ENCODE peak calls at places on chromosomes 7 and 10, in five cellular contexts. Q is foreskin fibroblast, Y is cardiac muscle cell, P is Panc1, C is stomach. X is an unnamed sample.

GRCh38 chr10:30676319-30676718 is 46.8 kb upstream of the LYZL2 start:
- DNase-seq in P (no peak), Y (no peak), Q (no peak), C (no peak), X (no peak)

GRCh38 chr10:122277737-122278136 is 6.6 kb downstream of the BTBD16 start:
- DNase-seq in Y (no peak), Q (no peak), P (no peak), C (no peak), X (no peak)

GRCh38 chr7:95867309-95867708 is 95.0 kb downstream of the DYNC1I1 start:
- DNase-seq in C (no peak), Y (no peak), P (no peak), Q (no peak), X (no peak)

GRCh38 chr10:69506834-69507643 is 55.8 kb downstream of the TSPAN15 start:
- DNase-seq in Q (no peak), C (no peak), P (no peak), Y (no peak), X (no peak)

GRCh38 chr10:85224366-85224960 is 896.1 kb downstream of the CCSER2 start:
- DNase-seq in Q (no peak), C (no peak), Y (no peak), P (no peak), X (no peak)

GRCh38 chr7:102120666-102121065 is 166.0 kb upstream of the SH2B2 start:
- DNase-seq in C (no peak), Y (no peak), Q (no peak), P (no peak), X (no peak)

GRCh38 chr7:131011437-131011752 is 277.4 kb upstream of the KLF14 start:
- DNase-seq in Q (no peak), C (no peak), Y (no peak), P (no peak), X (no peak)

GRCh38 chr10:117424789-117425649 is 49.8 kb upstream of the PDZD8 start:
- DNase-seq in Q (no peak), Y (no peak), C (no peak), P (no peak), X (no peak)

GRCh38 chr7:1814089-1814811 is 144.2 kb downstream of the ELFN1 start:
- DNase-seq in Y (no peak), P (no peak), Q (no peak), C (peak), X (no peak)

GRCh38 chr10:114768394-114768786 is 53.2 kb upstream of the FHIP2A start:
- DNase-seq in Y (no peak), C (no peak), P (no peak), Q (peak), X (no peak)

GRCh38 chr10:85124592-85124991 is 796.2 kb downstream of the CCSER2 start:
- DNase-seq in Y (no peak), Q (no peak), P (no peak), C (no peak), X (no peak)

GRCh38 chr7:27185708-27186449 is 847 bp upstream of the HOXA11 start:
- DNase-seq in Q (peak), C (peak), P (no peak), Y (no peak), X (no peak)

GRCh38 chr10:665579-666091 is 23.8 kb downstream of the DIP2C start:
- DNase-seq in C (no peak), P (peak), Q (no peak), Y (peak), X (no peak)

GRCh38 chr7:157975401-157976372 is 611.9 kb downstream of the PTPRN2 start:
- DNase-seq in Q (no peak), P (no peak), C (no peak), Y (no peak), X (no peak)

GRCh38 chr7:81248420-81248819 is 329.6 kb upstream of the SEMA3C start:
- DNase-seq in Y (no peak), P (peak), C (no peak), Q (peak), X (no peak)

GRCh38 chr7:64485623-64486022 is 77.2 kb downstream of the ZNF680 start:
- DNase-seq in Y (no peak), Q (no peak), P (no peak), C (no peak), X (no peak)

GRCh38 chr10:29642996-29643395 is 8.2 kb upstream of the SVIL start:
- DNase-seq in Q (peak), C (no peak), P (no peak), Y (peak), X (peak)

GRCh38 chr7:123916240-123916724 is 8.8 kb upstream of the SPAM1 start:
- DNase-seq in P (no peak), C (no peak), Q (no peak), Y (peak), X (no peak)

GRCh38 chr7:7201583-7202374 is 19.4 kb downstream of the C1GALT1 start:
- DNase-seq in P (no peak), Y (no peak), Q (no peak), C (peak), X (no peak)

DNA sequence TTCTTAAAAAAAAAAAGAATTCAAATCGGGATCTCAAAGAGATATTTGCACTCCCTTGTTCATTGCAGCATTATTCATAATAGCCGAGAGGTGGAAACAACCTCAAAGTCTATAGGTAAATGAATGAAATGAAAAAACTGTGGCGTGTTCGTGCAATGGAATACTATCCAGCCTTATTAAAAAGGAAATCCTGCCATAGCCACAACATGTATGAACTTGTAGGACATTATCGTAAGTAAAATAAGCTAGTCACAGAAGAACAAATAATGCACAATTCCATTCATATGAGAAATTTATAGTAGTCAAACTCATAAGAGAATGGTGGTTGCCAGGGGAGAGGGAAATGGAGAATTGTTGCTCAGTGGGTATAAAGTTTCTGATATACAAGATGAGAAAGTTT is 37.9 kb downstream of the GRK5 start:
- DNase-seq in Y (no peak), P (no peak), C (no peak), Q (no peak), X (no peak)
- TF ChIP-seq CTCF in Y (no peak), P (no peak), C (no peak), Q (no peak), X (no peak)

GRCh38 chr10:127889605-127890195 is 3.0 kb downstream of the CLRN3 start:
- DNase-seq in Q (peak), Y (peak), C (no peak), P (no peak), X (peak)
- H3K4me3 ChIP-seq in Q (no peak), Y (no peak), C (no peak), P (no peak), X (no peak)

DNA sequence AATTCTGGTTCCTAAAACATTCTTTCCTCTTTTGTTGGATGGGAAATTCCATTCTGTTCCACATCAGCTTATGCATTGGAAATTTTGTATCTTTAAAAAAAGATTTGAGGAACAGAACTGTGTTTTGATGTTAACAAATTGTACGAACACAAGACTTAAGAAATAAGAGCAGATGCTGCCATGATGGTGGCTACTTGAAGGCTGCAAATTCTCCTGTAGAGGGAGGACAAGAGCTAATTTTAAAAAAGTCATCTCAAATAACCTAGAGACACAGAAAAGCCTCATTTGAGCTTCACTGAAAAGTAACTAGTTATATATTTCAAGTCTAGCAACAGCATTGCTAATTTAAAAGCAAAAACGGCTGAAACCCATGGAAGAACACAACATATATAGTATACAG is 29.8 kb downstream of the NDUFB2 start:
- DNase-seq in P (no peak), Q (no peak), Y (peak), C (no peak), X (peak)
- TF ChIP-seq CTCF in P (peak), Q (peak), Y (peak), C (no peak), X (peak)

GRCh38 chr7:137820156-137820555 is 26.6 kb downstream of the DGKI start:
- DNase-seq in P (no peak), Y (no peak), C (no peak), Q (peak), X (no peak)
- H3K4me3 ChIP-seq in P (no peak), Y (no peak), C (no peak), Q (no peak), X (no peak)